ENCODE peak calls at places on chromosomes 13 and 19, in ten cellular contexts. One of them, this sample, is unnamed.

GRCh38 chr13:26619321-26619720 is 61.8 kb downstream of the WASF3 start:
- DNase-seq in NCI-H1092: no peak
- DNase-seq in endothelial cell: no peak
- DNase-seq in fibroblast of gingiva: peak
- DNase-seq in foreskin fibroblast: peak
- DNase-seq in naive thymus-derived CD4-positive, alpha-beta T cell: no peak
- DNase-seq in MV-4-11: no peak
- DNase-seq in hypothalamus: no peak
- DNase-seq in astrocyte of the spinal cord: peak
- DNase-seq in amygdala: no peak
- DNase-seq in this sample: no peak

GRCh38 chr19:4373601-4374441 is 26.5 kb downstream of the SH3GL1 start:
- DNase-seq in NCI-H1092: no peak
- DNase-seq in endothelial cell: no peak
- DNase-seq in fibroblast of gingiva: peak
- DNase-seq in foreskin fibroblast: peak
- DNase-seq in naive thymus-derived CD4-positive, alpha-beta T cell: no peak
- DNase-seq in MV-4-11: peak
- DNase-seq in hypothalamus: no peak
- DNase-seq in astrocyte of the spinal cord: no peak
- DNase-seq in amygdala: peak
- DNase-seq in this sample: no peak

GRCh38 chr19:48646192-48646911 is 365 bp upstream of the CA11 start:
- DNase-seq in NCI-H1092: peak
- DNase-seq in endothelial cell: peak
- DNase-seq in fibroblast of gingiva: peak
- DNase-seq in foreskin fibroblast: peak
- DNase-seq in naive thymus-derived CD4-positive, alpha-beta T cell: peak
- DNase-seq in MV-4-11: peak
- DNase-seq in hypothalamus: peak
- DNase-seq in astrocyte of the spinal cord: peak
- DNase-seq in amygdala: peak
- DNase-seq in this sample: peak

GRCh38 chr19:2454199-2454961 is 2.4 kb downstream of the LMNB2 start:
- DNase-seq in NCI-H1092: no peak
- DNase-seq in endothelial cell: no peak
- DNase-seq in fibroblast of gingiva: no peak
- DNase-seq in foreskin fibroblast: no peak
- DNase-seq in naive thymus-derived CD4-positive, alpha-beta T cell: no peak
- DNase-seq in MV-4-11: no peak
- DNase-seq in hypothalamus: no peak
- DNase-seq in astrocyte of the spinal cord: no peak
- DNase-seq in amygdala: no peak
- DNase-seq in this sample: no peak

GRCh38 chr13:90032841-90033493 is 1314.5 kb upstream of the MIR17HG start:
- DNase-seq in NCI-H1092: no peak
- DNase-seq in endothelial cell: no peak
- DNase-seq in fibroblast of gingiva: no peak
- DNase-seq in foreskin fibroblast: no peak
- DNase-seq in naive thymus-derived CD4-positive, alpha-beta T cell: no peak
- DNase-seq in MV-4-11: no peak
- DNase-seq in hypothalamus: no peak
- DNase-seq in astrocyte of the spinal cord: no peak
- DNase-seq in amygdala: no peak
- DNase-seq in this sample: no peak

GRCh38 chr19:5967994-5968430 is 9.9 kb downstream of the RANBP3 start:
- DNase-seq in NCI-H1092: peak
- DNase-seq in endothelial cell: peak
- DNase-seq in fibroblast of gingiva: peak
- DNase-seq in foreskin fibroblast: peak
- DNase-seq in naive thymus-derived CD4-positive, alpha-beta T cell: peak
- DNase-seq in MV-4-11: peak
- DNase-seq in hypothalamus: peak
- DNase-seq in astrocyte of the spinal cord: peak
- DNase-seq in amygdala: peak
- DNase-seq in this sample: peak

GRCh38 chr13:25276748-25277147 is 10.5 kb downstream of the MTMR6 start:
- DNase-seq in NCI-H1092: no peak
- DNase-seq in endothelial cell: no peak
- DNase-seq in fibroblast of gingiva: no peak
- DNase-seq in foreskin fibroblast: peak
- DNase-seq in naive thymus-derived CD4-positive, alpha-beta T cell: no peak
- DNase-seq in MV-4-11: no peak
- DNase-seq in hypothalamus: no peak
- DNase-seq in astrocyte of the spinal cord: peak
- DNase-seq in amygdala: no peak
- DNase-seq in this sample: no peak

GRCh38 chr19:41993612-41994483 is at the start of gene ATP1A3:
- DNase-seq in NCI-H1092: peak
- DNase-seq in endothelial cell: peak
- DNase-seq in fibroblast of gingiva: peak
- DNase-seq in foreskin fibroblast: peak
- DNase-seq in naive thymus-derived CD4-positive, alpha-beta T cell: peak
- DNase-seq in MV-4-11: peak
- DNase-seq in hypothalamus: no peak
- DNase-seq in astrocyte of the spinal cord: peak
- DNase-seq in amygdala: peak
- DNase-seq in this sample: peak

GRCh38 chr13:98370806-98371553 is 193.9 kb upstream of the RNF113B start:
- DNase-seq in NCI-H1092: no peak
- DNase-seq in endothelial cell: no peak
- DNase-seq in fibroblast of gingiva: peak
- DNase-seq in foreskin fibroblast: peak
- DNase-seq in naive thymus-derived CD4-positive, alpha-beta T cell: no peak
- DNase-seq in MV-4-11: no peak
- DNase-seq in hypothalamus: no peak
- DNase-seq in astrocyte of the spinal cord: peak
- DNase-seq in amygdala: no peak
- DNase-seq in this sample: no peak

GRCh38 chr13:46341112-46341711 is 45.8 kb downstream of the RUBCNL start:
- DNase-seq in NCI-H1092: no peak
- DNase-seq in endothelial cell: no peak
- DNase-seq in fibroblast of gingiva: peak
- DNase-seq in foreskin fibroblast: peak
- DNase-seq in naive thymus-derived CD4-positive, alpha-beta T cell: no peak
- DNase-seq in MV-4-11: peak
- DNase-seq in hypothalamus: no peak
- DNase-seq in astrocyte of the spinal cord: peak
- DNase-seq in amygdala: no peak
- DNase-seq in this sample: no peak

GRCh38 chr19:13022859-13023636 is 27.8 kb downstream of the NFIX start:
- DNase-seq in NCI-H1092: peak
- DNase-seq in endothelial cell: no peak
- DNase-seq in fibroblast of gingiva: peak
- DNase-seq in foreskin fibroblast: peak
- DNase-seq in naive thymus-derived CD4-positive, alpha-beta T cell: no peak
- DNase-seq in MV-4-11: peak
- DNase-seq in hypothalamus: no peak
- DNase-seq in astrocyte of the spinal cord: peak
- DNase-seq in amygdala: peak
- DNase-seq in this sample: no peak

GRCh38 chr13:114130708-114131580 is 1.5 kb downstream of the RASA3 start:
- DNase-seq in NCI-H1092: peak
- DNase-seq in endothelial cell: peak
- DNase-seq in fibroblast of gingiva: peak
- DNase-seq in foreskin fibroblast: peak
- DNase-seq in naive thymus-derived CD4-positive, alpha-beta T cell: peak
- DNase-seq in MV-4-11: peak
- DNase-seq in hypothalamus: no peak
- DNase-seq in astrocyte of the spinal cord: peak
- DNase-seq in amygdala: peak
- DNase-seq in this sample: peak

GRCh38 chr13:69571606-69572323 is 535.9 kb upstream of the ATXN8OS start:
- DNase-seq in NCI-H1092: no peak
- DNase-seq in endothelial cell: no peak
- DNase-seq in fibroblast of gingiva: no peak
- DNase-seq in foreskin fibroblast: no peak
- DNase-seq in naive thymus-derived CD4-positive, alpha-beta T cell: no peak
- DNase-seq in MV-4-11: no peak
- DNase-seq in hypothalamus: no peak
- DNase-seq in astrocyte of the spinal cord: no peak
- DNase-seq in amygdala: no peak
- DNase-seq in this sample: no peak

GRCh38 chr13:37602743-37603381 is 4.3 kb upstream of the POSTN start:
- DNase-seq in NCI-H1092: no peak
- DNase-seq in endothelial cell: no peak
- DNase-seq in fibroblast of gingiva: peak
- DNase-seq in foreskin fibroblast: no peak
- DNase-seq in naive thymus-derived CD4-positive, alpha-beta T cell: no peak
- DNase-seq in MV-4-11: no peak
- DNase-seq in hypothalamus: no peak
- DNase-seq in astrocyte of the spinal cord: peak
- DNase-seq in amygdala: no peak
- DNase-seq in this sample: no peak

GRCh38 chr13:62040078-62040477 is 624.4 kb upstream of the PCDH20 start:
- DNase-seq in NCI-H1092: no peak
- DNase-seq in endothelial cell: no peak
- DNase-seq in fibroblast of gingiva: no peak
- DNase-seq in foreskin fibroblast: no peak
- DNase-seq in naive thymus-derived CD4-positive, alpha-beta T cell: no peak
- DNase-seq in MV-4-11: no peak
- DNase-seq in hypothalamus: no peak
- DNase-seq in astrocyte of the spinal cord: no peak
- DNase-seq in amygdala: no peak
- DNase-seq in this sample: no peak

GRCh38 chr13:44908266-44908665 is 81.0 kb downstream of the NUFIP1 start:
- DNase-seq in NCI-H1092: no peak
- DNase-seq in endothelial cell: no peak
- DNase-seq in fibroblast of gingiva: no peak
- DNase-seq in foreskin fibroblast: no peak
- DNase-seq in naive thymus-derived CD4-positive, alpha-beta T cell: no peak
- DNase-seq in MV-4-11: no peak
- DNase-seq in hypothalamus: no peak
- DNase-seq in astrocyte of the spinal cord: no peak
- DNase-seq in amygdala: no peak
- DNase-seq in this sample: no peak

GRCh38 chr13:20431080-20431479 is 94.6 kb downstream of the CRYL1 start:
- DNase-seq in NCI-H1092: no peak
- DNase-seq in endothelial cell: no peak
- DNase-seq in fibroblast of gingiva: no peak
- DNase-seq in foreskin fibroblast: no peak
- DNase-seq in naive thymus-derived CD4-positive, alpha-beta T cell: no peak
- DNase-seq in MV-4-11: peak
- DNase-seq in hypothalamus: no peak
- DNase-seq in astrocyte of the spinal cord: no peak
- DNase-seq in amygdala: no peak
- DNase-seq in this sample: no peak

GRCh38 chr13:50131998-50132936 is 117.0 kb downstream of the KCNRG start:
- DNase-seq in NCI-H1092: no peak
- DNase-seq in endothelial cell: no peak
- DNase-seq in fibroblast of gingiva: no peak
- DNase-seq in foreskin fibroblast: no peak
- DNase-seq in naive thymus-derived CD4-positive, alpha-beta T cell: no peak
- DNase-seq in MV-4-11: no peak
- DNase-seq in hypothalamus: no peak
- DNase-seq in astrocyte of the spinal cord: peak
- DNase-seq in amygdala: no peak
- DNase-seq in this sample: no peak

GRCh38 chr19:7373862-7374261 is 25.1 kb downstream of the ARHGEF18 start:
- DNase-seq in NCI-H1092: no peak
- DNase-seq in endothelial cell: no peak
- DNase-seq in fibroblast of gingiva: no peak
- DNase-seq in foreskin fibroblast: no peak
- DNase-seq in naive thymus-derived CD4-positive, alpha-beta T cell: no peak
- DNase-seq in MV-4-11: peak
- DNase-seq in hypothalamus: no peak
- DNase-seq in astrocyte of the spinal cord: no peak
- DNase-seq in amygdala: no peak
- DNase-seq in this sample: no peak

GRCh38 chr19:16078311-16078758 is 2.0 kb downstream of the TPM4 start:
- DNase-seq in NCI-H1092: no peak
- DNase-seq in endothelial cell: no peak
- DNase-seq in fibroblast of gingiva: no peak
- DNase-seq in foreskin fibroblast: peak
- DNase-seq in naive thymus-derived CD4-positive, alpha-beta T cell: no peak
- DNase-seq in MV-4-11: peak
- DNase-seq in hypothalamus: no peak
- DNase-seq in astrocyte of the spinal cord: no peak
- DNase-seq in amygdala: no peak
- DNase-seq in this sample: no peak

GRCh38 chr13:105774739-105775460 is 760.6 kb downstream of the EFNB2 start:
- DNase-seq in NCI-H1092: no peak
- DNase-seq in endothelial cell: no peak
- DNase-seq in fibroblast of gingiva: no peak
- DNase-seq in foreskin fibroblast: no peak
- DNase-seq in naive thymus-derived CD4-positive, alpha-beta T cell: no peak
- DNase-seq in MV-4-11: no peak
- DNase-seq in hypothalamus: no peak
- DNase-seq in astrocyte of the spinal cord: peak
- DNase-seq in amygdala: no peak
- DNase-seq in this sample: no peak

GRCh38 chr13:46860734-46861133 is 36.1 kb downstream of the HTR2A start:
- DNase-seq in NCI-H1092: no peak
- DNase-seq in endothelial cell: no peak
- DNase-seq in fibroblast of gingiva: peak
- DNase-seq in foreskin fibroblast: no peak
- DNase-seq in naive thymus-derived CD4-positive, alpha-beta T cell: no peak
- DNase-seq in MV-4-11: no peak
- DNase-seq in hypothalamus: no peak
- DNase-seq in astrocyte of the spinal cord: no peak
- DNase-seq in amygdala: no peak
- DNase-seq in this sample: no peak

GRCh38 chr19:10737680-10738079 is 19.8 kb downstream of the DNM2 start:
- DNase-seq in NCI-H1092: no peak
- DNase-seq in endothelial cell: no peak
- DNase-seq in fibroblast of gingiva: no peak
- DNase-seq in foreskin fibroblast: no peak
- DNase-seq in naive thymus-derived CD4-positive, alpha-beta T cell: no peak
- DNase-seq in MV-4-11: no peak
- DNase-seq in hypothalamus: no peak
- DNase-seq in astrocyte of the spinal cord: no peak
- DNase-seq in amygdala: no peak
- DNase-seq in this sample: no peak

GRCh38 chr19:1826557-1827521 is 14.8 kb upstream of the ATP8B3 start:
- DNase-seq in NCI-H1092: no peak
- DNase-seq in endothelial cell: peak
- DNase-seq in fibroblast of gingiva: no peak
- DNase-seq in foreskin fibroblast: no peak
- DNase-seq in naive thymus-derived CD4-positive, alpha-beta T cell: no peak
- DNase-seq in MV-4-11: no peak
- DNase-seq in hypothalamus: no peak
- DNase-seq in astrocyte of the spinal cord: no peak
- DNase-seq in amygdala: no peak
- DNase-seq in this sample: no peak

GRCh38 chr13:40231311-40231710 is 435.1 kb downstream of the FOXO1 start:
- DNase-seq in NCI-H1092: no peak
- DNase-seq in endothelial cell: no peak
- DNase-seq in fibroblast of gingiva: no peak
- DNase-seq in foreskin fibroblast: no peak
- DNase-seq in naive thymus-derived CD4-positive, alpha-beta T cell: no peak
- DNase-seq in MV-4-11: no peak
- DNase-seq in hypothalamus: no peak
- DNase-seq in astrocyte of the spinal cord: no peak
- DNase-seq in amygdala: no peak
- DNase-seq in this sample: no peak

This sample was measured in activated CD8-positive, alpha-beta memory T cell treated with anti-CD3 and anti-CD28 coated beads, Interleukin-2, amount 50 U/mL, for 4 hours.